ENCODE peak calls at places on chromosomes 4 and X, in seven cellular contexts. O is mucosa of descending colon, J is progenitor cell of endocrine pancreas, E is fibroblast of the aortic adventitia, P is psoas muscle, U is neural crest cell, I is tibial nerve. T is an unnamed sample.

GRCh38 chr4:46393606-46394005 is 3.7 kb upstream of the GABRA2 start:
- DNase-seq in P (no peak), J (no peak), O (no peak), U (no peak), I (no peak), E (no peak), T (no peak)

GRCh38 chr4:106583567-106583966 is 215.0 kb upstream of the GIMD1 start:
- DNase-seq in E (peak), P (no peak), J (no peak), I (no peak), O (no peak), U (no peak), T (no peak)

GRCh38 chr4:113616443-113616842 is 145.1 kb downstream of the CAMK2D start:
- DNase-seq in E (no peak), I (no peak), P (no peak), J (no peak), O (no peak), U (no peak), T (no peak)

GRCh38 chrX:6813836-6814370 is 279.0 kb upstream of the VCX3A start:
- DNase-seq in J (peak), E (no peak), O (no peak), P (no peak), I (no peak), U (peak), T (no peak)

GRCh38 chrX:10015711-10016515 is 48.8 kb downstream of the CLDN34 start:
- DNase-seq in I (no peak), O (no peak), E (no peak), P (peak), U (peak), J (peak), T (no peak)

GRCh38 chr4:25845841-25846653 is 16.7 kb downstream of the SEL1L3 start:
- DNase-seq in I (no peak), P (no peak), U (no peak), O (no peak), E (no peak), J (no peak), T (no peak)

GRCh38 chr4:25749150-25749794 is 93.6 kb downstream of the SLC34A2 start:
- DNase-seq in O (no peak), P (no peak), I (no peak), J (no peak), U (no peak), E (no peak), T (no peak)

GRCh38 chr4:87230806-87231205 is 10.4 kb upstream of the KLHL8 start:
- DNase-seq in U (no peak), J (no peak), O (no peak), E (no peak), P (no peak), I (no peak), T (no peak)

GRCh38 chrX:136028383-136028984 is 43.2 kb downstream of the SLC9A6 start:
- DNase-seq in J (no peak), E (peak), P (no peak), O (peak), I (no peak), U (no peak), T (no peak)

GRCh38 chr4:114642173-114642780 is 43.7 kb downstream of the UGT8 start:
- DNase-seq in O (no peak), P (no peak), I (no peak), J (no peak), U (no peak), E (no peak), T (no peak)

GRCh38 chr4:21011106-21011505 is 310.8 kb downstream of the PACRGL start:
- DNase-seq in P (no peak), I (no peak), J (no peak), U (no peak), O (no peak), E (no peak), T (no peak)

GRCh38 chr4:1265351-1265750 is 16.4 kb upstream of the CTBP1 start:
- DNase-seq in U (no peak), E (no peak), O (no peak), I (no peak), J (no peak), P (no peak), T (no peak)

GRCh38 chr4:137768196-137768595 is 235.9 kb upstream of the PCDH18 start:
- DNase-seq in I (no peak), U (no peak), E (peak), O (no peak), J (no peak), P (no peak), T (no peak)

GRCh38 chrX:148530464-148531077 is 30.2 kb downstream of the AFF2 start:
- DNase-seq in O (peak), U (peak), I (no peak), P (no peak), E (peak), J (no peak), T (no peak)

GRCh38 chr4:8275511-8275910 is 6.0 kb downstream of the HTRA3 start:
- DNase-seq in J (no peak), U (no peak), P (peak), O (no peak), I (no peak), E (no peak), T (no peak)

GRCh38 chrX:107700317-107700774 is 72.0 kb downstream of the PRPS1 start:
- DNase-seq in P (no peak), E (no peak), U (no peak), I (no peak), J (no peak), O (no peak), T (no peak)

GRCh38 chr4:20418865-20419451 is 167.3 kb downstream of the SLIT2 start:
- DNase-seq in P (no peak), I (no peak), U (no peak), E (peak), J (no peak), O (peak), T (no peak)

GRCh38 chr4:150140774-150141400 is 62.6 kb downstream of the DCLK2 start:
- DNase-seq in I (no peak), O (no peak), J (no peak), E (peak), U (no peak), P (no peak), T (no peak)

GRCh38 chrX:119489212-119490074 is 21.2 kb downstream of the SLC25A5 start:
- DNase-seq in J (no peak), O (no peak), P (no peak), E (no peak), I (no peak), U (no peak), T (no peak)

GRCh38 chrX:7228226-7228625 is 80.3 kb upstream of the PUDP start:
- DNase-seq in J (no peak), U (no peak), I (no peak), P (no peak), O (no peak), E (no peak), T (no peak)

GRCh38 chr4:25406081-25406692 is 29.1 kb downstream of the ANAPC4 start:
- DNase-seq in O (no peak), P (no peak), U (no peak), E (peak), I (no peak), J (no peak), T (no peak)

GRCh38 chr4:109303141-109303499 is 662 bp upstream of the COL25A1 start:
- DNase-seq in U (no peak), O (peak), P (no peak), I (no peak), E (no peak), J (no peak), T (no peak)

GRCh38 chrX:40171513-40172168 is 73.9 kb upstream of the BCOR start:
- DNase-seq in J (no peak), O (peak), P (peak), U (no peak), I (no peak), E (peak), T (no peak)

GRCh38 chr4:184168406-184169019 is 49.2 kb downstream of the ENPP6 start:
- DNase-seq in I (peak), E (peak), U (peak), P (peak), J (peak), O (peak), T (peak)

GRCh38 chr4:6937748-6938147 is 28.1 kb downstream of the TBC1D14 start:
- DNase-seq in P (peak), E (no peak), U (no peak), O (no peak), J (no peak), I (no peak), T (no peak)

GRCh38 chrX:106899841-106900240 is 3.3 kb downstream of the RIPPLY1 start:
- DNase-seq in O (no peak), J (no peak), E (no peak), P (no peak), U (no peak), I (no peak), T (no peak)

GRCh38 chrX:55919367-55920221 is 202.0 kb downstream of the RRAGB start:
- DNase-seq in O (peak), U (no peak), I (no peak), J (no peak), P (no peak), E (no peak), T (no peak)

GRCh38 chrX:48976086-48976485 is 4.4 kb upstream of the KCND1 start:
- DNase-seq in J (no peak), E (no peak), P (no peak), U (no peak), O (no peak), I (no peak), T (no peak)

GRCh38 chr4:30962949-30963348 is 242.8 kb downstream of the PCDH7 start:
- DNase-seq in I (no peak), P (no peak), E (peak), U (no peak), O (no peak), J (no peak), T (no peak)

GRCh38 chr4:48578132-48578964 is 88.3 kb downstream of the ZAR1 start:
- DNase-seq in I (peak), E (peak), J (peak), P (no peak), O (peak), U (peak), T (peak)

DNA sequence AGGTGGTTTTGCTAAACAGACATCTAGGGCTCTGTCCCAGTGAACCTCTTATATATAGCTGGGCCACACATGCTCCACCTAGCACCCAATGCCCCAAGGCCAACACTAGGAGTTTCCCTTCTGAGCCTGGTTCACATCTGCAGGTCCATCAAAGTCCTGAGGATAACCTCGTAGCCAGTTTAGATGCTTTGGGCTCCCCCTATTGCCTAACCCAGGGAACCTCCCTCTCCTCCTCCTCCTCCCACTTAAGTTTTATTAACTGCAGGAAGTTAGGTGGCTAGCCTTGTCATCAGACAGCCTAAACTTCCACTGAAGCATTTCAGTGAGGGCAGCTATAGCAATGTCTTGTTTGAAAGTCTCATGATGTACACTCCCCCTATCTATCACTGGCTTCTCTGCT is 88.0 kb downstream of the GUCY2F start:
- DNase-seq in O (no peak), E (no peak), P (no peak), U (no peak), I (no peak), J (no peak), T (no peak)
- TF ChIP-seq CTCF in O (no peak), E (no peak), P (no peak), U (no peak), I (no peak), J (no peak), T (no peak)

DNA sequence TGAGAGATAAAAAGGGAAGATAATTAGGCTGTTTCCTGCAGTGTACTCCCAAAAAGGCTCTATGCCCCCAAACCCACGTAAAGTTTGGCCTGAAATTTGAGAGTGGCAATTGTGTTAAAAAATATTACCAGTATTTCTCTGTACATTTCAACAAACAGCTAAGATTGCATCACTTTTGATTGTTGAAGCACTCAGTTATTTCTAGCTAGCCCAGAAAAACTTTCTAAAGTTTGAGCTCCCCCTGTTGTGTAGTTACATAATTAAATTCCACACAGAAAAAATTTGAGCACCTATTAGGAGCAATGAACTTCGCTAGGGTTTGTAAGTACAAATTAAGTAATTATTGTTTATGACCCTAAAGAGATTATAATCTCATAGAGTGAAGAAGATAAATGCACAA is 109.4 kb downstream of the DLG3 start:
- DNase-seq in U (no peak), O (no peak), I (no peak), E (peak), P (no peak), J (no peak), T (no peak)
- TF ChIP-seq CTCF in U (no peak), O (no peak), I (no peak), E (no peak), P (no peak), J (peak), T (no peak)

GRCh38 chr4:64539234-64539849 is 130.1 kb upstream of the TECRL start:
- DNase-seq in P (no peak), O (peak), E (peak), J (peak), U (peak), I (no peak), T (no peak)

GRCh38 chr4:64533159-64533558 is 123.9 kb upstream of the TECRL start:
- DNase-seq in E (no peak), U (no peak), O (no peak), I (no peak), P (no peak), J (no peak), T (no peak)

GRCh38 chr4:64533637-64534036 is 124.4 kb upstream of the TECRL start:
- DNase-seq in J (no peak), P (no peak), U (no peak), O (no peak), I (no peak), E (no peak), T (no peak)

GRCh38 chr4:64538219-64538618 is 129.0 kb upstream of the TECRL start:
- DNase-seq in U (no peak), J (no peak), I (no peak), O (no peak), P (no peak), E (no peak), T (no peak)
- TF ChIP-seq CTCF in U (peak), J (peak), I (no peak), O (no peak), P (no peak), E (no peak), T (no peak)

GRCh38 chrX:113947548-113947947 is 636.3 kb upstream of the HTR2C start:
- DNase-seq in O (peak), I (no peak), U (no peak), E (no peak), J (no peak), P (no peak), T (no peak)
- TF ChIP-seq CTCF in O (no peak), I (no peak), U (peak), E (no peak), J (peak), P (no peak), T (no peak)

GRCh38 chrX:34341258-34341657 is 209.1 kb upstream of the FAM47A start:
- DNase-seq in I (no peak), O (no peak), J (no peak), P (no peak), U (no peak), E (no peak), T (no peak)
- TF ChIP-seq CTCF in I (no peak), O (no peak), J (peak), P (no peak), U (peak), E (no peak), T (no peak)

GRCh38 chr4:2412885-2413716 is 5.3 kb downstream of the ZFYVE28 start:
- DNase-seq in P (peak), E (peak), O (peak), U (peak), J (no peak), I (peak), T (peak)
- TF ChIP-seq CTCF in P (peak), E (peak), O (peak), U (peak), J (peak), I (peak), T (no peak)

DNA sequence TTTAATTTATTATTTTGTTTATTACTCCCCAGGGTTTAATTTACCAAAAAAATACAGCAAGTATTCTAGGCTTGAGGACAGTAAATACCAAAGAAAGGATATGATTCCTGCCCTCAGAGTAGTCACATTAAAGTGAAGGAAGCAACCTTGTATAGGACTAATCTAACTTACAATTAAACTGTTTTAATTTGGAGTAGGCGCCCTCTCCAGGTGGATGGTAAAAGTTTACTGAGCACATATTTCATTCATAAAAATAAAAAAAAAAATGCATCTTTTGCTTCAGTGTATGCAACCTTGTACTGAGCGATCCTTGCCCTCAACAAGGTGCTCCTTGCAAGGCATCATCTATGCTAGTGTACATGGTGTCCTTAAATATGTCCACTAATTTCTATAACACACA is 72.0 kb upstream of the MAGEB16 start:
- DNase-seq in O (peak), P (no peak), I (no peak), E (no peak), J (no peak), U (no peak), T (no peak)
- TF ChIP-seq CTCF in O (no peak), P (no peak), I (no peak), E (no peak), J (no peak), U (peak), T (no peak)

DNA sequence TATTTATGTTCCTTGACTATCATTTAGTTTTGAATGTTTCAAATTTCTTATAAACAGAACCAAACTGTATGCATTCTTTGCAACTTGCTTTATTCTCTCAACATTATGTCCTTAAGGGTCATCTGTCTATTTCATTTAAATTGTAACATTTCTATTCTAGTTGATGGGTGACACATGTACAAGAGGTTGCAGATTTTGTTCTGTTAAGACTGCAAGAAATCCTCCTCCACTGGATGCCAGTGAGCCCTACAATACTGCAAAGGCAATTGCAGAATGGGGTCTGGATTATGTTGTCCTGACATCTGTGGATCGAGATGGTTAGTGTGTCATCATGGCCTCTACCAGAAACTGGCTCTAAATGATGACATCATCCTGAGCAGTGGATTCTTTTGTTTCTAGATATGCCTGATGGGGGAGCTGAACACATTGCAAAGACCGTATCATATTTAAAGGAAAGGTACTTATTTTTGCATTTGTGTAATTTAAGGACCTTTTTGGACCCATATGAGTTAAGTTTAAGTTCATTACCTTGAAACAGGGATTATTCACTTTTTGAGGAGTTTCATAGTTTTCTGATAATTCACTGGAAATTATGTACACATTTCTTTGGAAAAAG is 6.1 kb downstream of the LIAS start:
- DNase-seq in O (no peak), I (no peak), U (no peak), J (no peak), P (no peak), E (peak), T (no peak)
- TF ChIP-seq CTCF in O (no peak), I (no peak), U (no peak), J (no peak), P (no peak), E (no peak), T (no peak)